ENCODE peak calls at places on chromosomes 7 and 10, in four cellular contexts. D, U, X and L are unnamed samples.

GRCh38 chr7:47991741-47992311 is 12.4 kb upstream of the HUS1 start:
- DNase-seq in U (peak), X (peak), D (peak), L (peak)

GRCh38 chr7:29956477-29956836 is 33.1 kb downstream of the SCRN1 start:
- DNase-seq in X (no peak), U (no peak), D (no peak), L (no peak)

GRCh38 chr7:157047148-157047547 is 36.7 kb upstream of the MNX1 start:
- DNase-seq in U (no peak), D (peak), X (no peak), L (no peak)

GRCh38 chr7:25456467-25457171 is 228.3 kb upstream of the NPVF start:
- DNase-seq in U (no peak), D (no peak), X (peak), L (peak)

GRCh38 chr10:100997364-100998182 is 2.0 kb upstream of the LZTS2 start:
- DNase-seq in D (peak), U (no peak), X (peak), L (peak)

GRCh38 chr10:87058171-87058570 is 36.5 kb downstream of the GLUD1 start:
- DNase-seq in U (no peak), D (no peak), X (no peak), L (no peak)

GRCh38 chr10:63241898-63242297 is 108.8 kb downstream of the NRBF2 start:
- DNase-seq in U (no peak), X (no peak), D (no peak), L (no peak)

GRCh38 chr10:79081353-79082034 is 12.7 kb downstream of the ZMIZ1 start:
- DNase-seq in X (peak), D (no peak), U (no peak), L (peak)

GRCh38 chr7:55977831-55978230 is 13.4 kb downstream of the NIPSNAP2 start:
- DNase-seq in D (peak), X (no peak), U (no peak), L (no peak)

GRCh38 chr7:101814081-101814995 is 3.1 kb upstream of the CUX1 start:
- DNase-seq in U (no peak), X (peak), D (peak), L (peak)

GRCh38 chr7:43873300-43873699 is 4.0 kb upstream of the MRPS24 start:
- DNase-seq in X (peak), U (no peak), D (peak), L (peak)

GRCh38 chr7:68148440-68148839 is 1151.8 kb downstream of the TYW1 start:
- DNase-seq in X (no peak), D (no peak), U (no peak), L (no peak)

GRCh38 chr7:101159696-101160674 is 5.4 kb downstream of the VGF start:
- DNase-seq in U (no peak), X (no peak), D (no peak), L (peak)

GRCh38 chr10:75507469-75507868 is 76.0 kb downstream of the LRMDA start:
- DNase-seq in X (no peak), D (no peak), U (no peak), L (no peak)

GRCh38 chr10:5698062-5698461 is 13.4 kb downstream of the TASOR2 start:
- DNase-seq in D (no peak), U (no peak), X (no peak), L (no peak)

GRCh38 chr10:72297281-72297967 is 23.7 kb downstream of the DDIT4 start:
- DNase-seq in X (peak), D (peak), U (peak), L (peak)

GRCh38 chr10:11875499-11876281 is 52.5 kb downstream of the PROSER2 start:
- DNase-seq in X (peak), U (no peak), D (peak), L (peak)

GRCh38 chr10:71268247-71268691 is 50.8 kb upstream of the SLC29A3 start:
- DNase-seq in X (peak), U (no peak), D (peak), L (peak)

GRCh38 chr7:31075006-31075405 is 22.9 kb downstream of the ADCYAP1R1 start:
- DNase-seq in X (no peak), D (no peak), U (no peak), L (no peak)

GRCh38 chr7:29598607-29599006 is 35.0 kb downstream of the PRR15 start:
- DNase-seq in U (no peak), D (no peak), X (no peak), L (no peak)

GRCh38 chr7:54860003-54860775 is 101.2 kb upstream of the SEC61G start:
- DNase-seq in X (no peak), U (no peak), D (no peak), L (no peak)

GRCh38 chr7:127682140-127682539 is 30.1 kb downstream of the SND1 start:
- DNase-seq in X (no peak), D (no peak), U (no peak), L (no peak)

GRCh38 chr10:112913661-112914287 is 36.3 kb upstream of the TCF7L2 start:
- DNase-seq in U (no peak), D (no peak), X (no peak), L (no peak)

GRCh38 chr7:133572087-133572486 is 319.2 kb downstream of the EXOC4 start:
- DNase-seq in U (no peak), X (no peak), D (peak), L (no peak)

GRCh38 chr7:5750026-5750425 is 31.4 kb downstream of the RNF216 start:
- DNase-seq in X (peak), D (no peak), U (no peak), L (no peak)

GRCh38 chr7:131726031-131726430 is 169.6 kb upstream of the PODXL start:
- DNase-seq in X (no peak), D (no peak), U (no peak), L (no peak)

GRCh38 chr7:50315739-50316671 is 11.5 kb downstream of the IKZF1 start:
- DNase-seq in X (no peak), U (no peak), D (no peak), L (no peak)

GRCh38 chr10:133056651-133057178 is 31.0 kb upstream of the ADGRA1 start:
- DNase-seq in D (no peak), X (no peak), U (no peak), L (no peak)